ENCODE peak calls at places on chromosomes 12 and 14, in four cellular contexts. H, W, C and T are unnamed samples.
A peak's percentile ranks its signal among the peaks of the same experiment; 100 is the strongest.

GRCh38 chr14:50039734-50040400 is 76.5 kb downstream of the VCPKMT start:
- DNase-seq in H (no peak), W (no peak), C (no peak), T (no peak)

GRCh38 chr14:102964152-102964730 is 41.8 kb downstream of the AMN start:
- DNase-seq in W (no peak), C (no peak), H (no peak), T (no peak)

GRCh38 chr14:61406670-61407069 is 85.3 kb downstream of the PRKCH start:
- DNase-seq in W (peak; percentile 48), H (no peak), C (no peak), T (no peak)

GRCh38 chr12:56836317-56836716 is 73.2 kb downstream of the HSD17B6 start:
- DNase-seq in W (no peak), H (no peak), C (no peak), T (no peak)

GRCh38 chr14:69606258-69606657 is 5.1 kb upstream of the SUSD6 start:
- DNase-seq in H (no peak), W (no peak), C (no peak), T (no peak)

GRCh38 chr12:10276774-10277173 is 30.9 kb upstream of the KLRD1 start:
- DNase-seq in C (no peak), H (no peak), W (no peak), T (no peak)

GRCh38 chr14:61475316-61475715 is 153.9 kb downstream of the PRKCH start:
- DNase-seq in W (no peak), H (no peak), C (peak; percentile 34), T (no peak)

GRCh38 chr12:120971299-120972180 is 6.8 kb upstream of the HNF1A start:
- DNase-seq in W (peak; percentile 16), C (peak; percentile 10), H (peak; percentile 17), T (peak; percentile 28)

GRCh38 chr14:52265248-52265647 is 2.2 kb upstream of the PTGDR start:
- DNase-seq in W (no peak), C (no peak), H (no peak), T (peak; percentile 19)